ENCODE peak calls at places on chromosomes 7 and 10, in ten cellular contexts. X, S, V, N, Q, R, A, C, D and O are unnamed samples.

GRCh38 chr7:24216576-24217116 is 67.3 kb upstream of the NPY start:
- DNase-seq in V (no peak), A (no peak), N (no peak), X (no peak), R (no peak), D (peak; percentile 25), Q (no peak), C (peak; percentile 1), S (no peak), O (no peak)

GRCh38 chr7:71612011-71612410 is 480.1 kb downstream of the GALNT17 start:
- DNase-seq in D (no peak), R (no peak), X (no peak), S (no peak), A (no peak), N (no peak), C (no peak), Q (no peak), V (no peak), O (no peak)

GRCh38 chr10:80545258-80545881 is 7.7 kb downstream of the SH2D4B start:
- DNase-seq in S (no peak), A (no peak), N (no peak), D (no peak), C (no peak), Q (no peak), R (no peak), V (no peak), X (no peak), O (no peak)

GRCh38 chr10:11528286-11528685 is 83.2 kb downstream of the USP6NL start:
- DNase-seq in Q (no peak), A (no peak), N (no peak), R (no peak), C (no peak), X (no peak), V (no peak), S (no peak), D (no peak), O (no peak)

GRCh38 chr7:20560325-20561180 is 54.9 kb upstream of the ABCB5 start:
- DNase-seq in Q (no peak), D (no peak), C (no peak), S (no peak), A (no peak), R (no peak), V (no peak), X (no peak), N (no peak), O (no peak)

GRCh38 chr7:104552102-104552501 is 223.7 kb downstream of the LHFPL3 start:
- DNase-seq in V (no peak), A (peak; percentile 48), S (peak; percentile 72), C (peak; percentile 13), R (no peak), Q (peak; percentile 32), D (no peak), X (no peak), N (no peak), O (no peak)

GRCh38 chr7:91657386-91658120 is 222.9 kb downstream of the MTERF1 start:
- DNase-seq in S (no peak), R (peak; percentile 18), V (no peak), N (no peak), X (no peak), A (no peak), D (peak; percentile 24), C (peak; percentile 92), Q (no peak), O (no peak)

GRCh38 chr7:29449569-29450260 is 113.9 kb upstream of the PRR15 start:
- DNase-seq in X (no peak), C (no peak), R (no peak), S (no peak), N (no peak), A (no peak), Q (no peak), D (no peak), V (no peak), O (no peak)

GRCh38 chr7:97006146-97006950 is 995 bp downstream of the DLX6 start:
- DNase-seq in D (no peak), X (no peak), R (no peak), A (no peak), C (peak; percentile 51), N (no peak), Q (no peak), V (no peak), S (peak; percentile 86), O (no peak)

DNA sequence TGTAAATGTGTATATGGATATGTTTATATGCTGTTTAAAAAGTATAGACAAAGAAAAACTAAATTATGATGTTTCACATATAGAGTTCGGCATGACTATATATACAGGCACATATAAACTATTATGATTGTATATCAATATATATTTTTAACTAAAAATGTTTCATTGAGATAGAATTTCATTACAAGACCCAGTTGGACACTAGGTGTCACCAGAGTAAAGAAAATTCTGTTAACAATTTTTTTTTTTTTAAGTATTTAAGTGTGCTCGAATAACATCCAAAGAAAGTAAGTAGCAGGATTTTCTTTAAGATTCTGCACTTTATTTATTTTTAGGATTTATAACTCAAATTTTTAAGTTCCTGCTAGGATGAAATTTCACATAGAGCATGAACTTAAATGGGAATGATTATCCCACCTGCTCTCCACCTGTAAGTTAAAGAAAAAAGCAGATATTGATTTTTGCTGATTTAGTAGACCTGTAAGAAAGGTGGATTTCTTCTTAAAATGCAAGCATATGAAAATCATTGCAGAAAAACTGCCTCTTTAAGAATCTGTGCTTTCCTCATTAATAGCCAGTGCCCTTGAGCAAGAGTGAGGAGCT is 961.5 kb downstream of the PCDH15 start:
- DNase-seq in C (peak; percentile 48), R (no peak), A (no peak), S (peak; percentile 18), X (no peak), Q (no peak), D (no peak), V (no peak), N (no peak), O (no peak)
- TF ChIP-seq CTCF in C (peak; percentile 41), R (no peak), A (peak; percentile 75), S (peak; percentile 62), X (no peak), Q (peak; percentile 34), D (no peak), V (no peak), N (peak; percentile 29), O (peak; percentile 62)

DNA sequence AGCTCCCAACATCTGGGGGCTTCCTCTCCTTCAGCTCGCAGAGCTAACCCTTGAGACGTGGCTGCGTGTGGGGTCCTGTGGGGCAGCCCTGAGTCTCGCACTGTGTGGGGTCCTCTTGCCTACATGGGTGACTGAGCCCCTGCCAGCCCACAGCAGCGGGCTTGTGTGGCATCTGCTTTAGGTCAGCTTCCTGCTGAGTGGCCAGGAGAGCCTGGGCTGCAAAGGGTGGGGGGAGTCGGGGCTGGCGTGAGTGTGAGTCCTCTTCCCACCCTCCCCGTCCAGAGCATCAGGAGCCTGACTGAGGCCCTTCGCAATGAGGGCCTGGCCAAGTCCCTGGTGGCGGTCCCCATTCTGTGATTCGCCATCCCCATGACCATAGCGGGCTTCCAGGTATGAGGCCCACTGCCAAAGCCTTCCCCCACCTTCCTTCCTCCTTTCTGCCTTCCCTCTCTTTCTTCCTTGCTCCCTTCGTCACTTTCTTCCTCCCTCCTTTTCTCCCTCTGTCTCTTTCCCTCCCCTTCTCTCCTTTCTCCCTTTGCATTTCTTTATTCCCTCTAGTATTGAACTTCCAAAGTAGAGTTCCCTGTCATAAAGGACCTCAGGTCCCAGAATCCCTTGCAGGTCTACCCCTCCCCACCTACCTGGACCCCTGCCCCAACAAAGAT is 85.2 kb downstream of the CDH23 start:
- DNase-seq in A (no peak), X (no peak), Q (no peak), V (peak; percentile 64), C (no peak), R (no peak), S (no peak), D (no peak), N (no peak), O (no peak)
- TF ChIP-seq CTCF in A (no peak), X (no peak), Q (no peak), V (no peak), C (no peak), R (no peak), S (no peak), D (no peak), N (no peak), O (no peak)

DNA sequence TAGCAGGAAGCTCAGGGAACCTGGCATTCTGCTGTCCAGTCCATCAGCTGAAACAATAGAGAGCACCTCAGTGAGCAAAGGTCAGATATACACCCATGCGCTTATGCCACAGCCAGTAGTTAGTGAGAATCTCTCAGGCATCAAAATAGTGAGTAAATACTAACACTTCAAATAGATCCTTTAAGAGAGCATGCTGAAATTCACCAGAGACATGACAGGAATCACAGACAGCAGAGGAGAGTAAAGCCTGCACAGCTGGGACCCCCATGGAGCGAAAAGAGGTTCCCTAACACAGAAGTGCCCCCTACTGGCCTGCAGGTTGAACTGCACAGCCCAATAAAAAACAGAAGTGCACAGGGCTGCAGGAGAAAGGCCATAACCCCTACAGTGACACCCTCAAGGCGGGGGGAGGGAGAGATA is 57.6 kb upstream of the ANTXRL start:
- DNase-seq in R (no peak), Q (peak; percentile 21), C (peak; percentile 8), D (no peak), A (peak; percentile 48), X (peak; percentile 39), S (peak; percentile 78), V (peak; percentile 39), N (no peak), O (peak; percentile 75)
- TF ChIP-seq CTCF in R (no peak), Q (peak; percentile 70), C (peak; percentile 69), D (peak; percentile 55), A (peak; percentile 69), X (peak; percentile 39), S (peak; percentile 93), V (peak; percentile 28), N (peak; percentile 16), O (peak; percentile 57)

GRCh38 chr10:26628395-26628794 is 69.1 kb upstream of the PDSS1 start:
- DNase-seq in V (no peak), C (no peak), N (no peak), R (no peak), S (no peak), X (no peak), D (no peak), A (no peak), Q (no peak), O (no peak)

GRCh38 chr10:26626066-26626465 is 71.4 kb upstream of the PDSS1 start:
- DNase-seq in Q (no peak), R (no peak), V (no peak), A (no peak), D (no peak), S (no peak), C (no peak), N (no peak), X (no peak), O (no peak)

GRCh38 chr10:26622891-26623290 is 74.6 kb upstream of the PDSS1 start:
- DNase-seq in C (no peak), N (no peak), R (no peak), A (no peak), S (no peak), Q (no peak), V (no peak), D (no peak), X (no peak), O (no peak)

GRCh38 chr10:26624017-26624416 is 73.5 kb upstream of the PDSS1 start:
- DNase-seq in D (no peak), N (no peak), C (no peak), Q (no peak), S (no peak), A (no peak), V (no peak), R (no peak), X (no peak), O (no peak)

DNA sequence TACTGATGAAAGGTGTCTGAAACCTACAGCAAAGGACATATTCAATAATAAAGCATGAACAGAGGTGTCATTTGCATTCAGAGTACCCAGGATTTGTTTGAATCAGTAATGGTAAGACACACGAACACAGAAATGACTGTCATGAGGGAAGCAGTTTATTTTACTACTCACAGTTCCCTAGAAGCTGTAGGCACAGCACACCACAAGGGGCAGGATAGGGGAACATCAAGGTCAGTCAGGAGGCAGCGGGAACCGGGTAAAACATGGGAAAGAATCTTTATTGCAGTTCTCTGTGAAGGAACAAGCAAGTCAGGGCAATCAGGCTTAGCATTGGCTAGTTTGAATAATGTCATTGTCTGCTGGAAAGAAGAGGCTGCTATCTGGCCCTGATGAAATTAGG is 70.2 kb upstream of the PDSS1 start:
- DNase-seq in Q (no peak), S (no peak), D (no peak), R (no peak), N (no peak), V (no peak), A (no peak), C (no peak), X (no peak), O (no peak)
- TF ChIP-seq CTCF in Q (no peak), S (peak; percentile 27), D (no peak), R (no peak), N (no peak), V (no peak), A (peak; percentile 31), C (no peak), X (no peak), O (no peak)